ENCODE peak calls at places on chromosomes 11 and 22, in seven cellular contexts. One of them, this sample, is unnamed.

GRCh38 chr22:45483918-45484499 is 18.7 kb upstream of the FBLN1 start:
- DNase-seq in non-pigmented ciliary epithelial cell: no peak
- DNase-seq in effector memory CD8-positive, alpha-beta T cell: no peak
- DNase-seq in GM23248: no peak
- DNase-seq in MCF 10A: no peak
- DNase-seq in NCI-H524: no peak
- DNase-seq in activated T-cell treated with anti-CD3 and anti-CD28 coated beads for 1 hour: no peak
- DNase-seq in this sample: no peak

GRCh38 chr11:112697371-112697770 is 263.8 kb upstream of the NCAM1 start:
- DNase-seq in non-pigmented ciliary epithelial cell: no peak
- DNase-seq in effector memory CD8-positive, alpha-beta T cell: no peak
- DNase-seq in GM23248: no peak
- DNase-seq in MCF 10A: no peak
- DNase-seq in NCI-H524: no peak
- DNase-seq in activated T-cell treated with anti-CD3 and anti-CD28 coated beads for 1 hour: no peak
- DNase-seq in this sample: no peak

GRCh38 chr11:73478737-73479347 is 102.6 kb downstream of the RELT start:
- DNase-seq in non-pigmented ciliary epithelial cell: no peak
- DNase-seq in effector memory CD8-positive, alpha-beta T cell: no peak
- DNase-seq in GM23248: peak
- DNase-seq in MCF 10A: peak
- DNase-seq in NCI-H524: peak
- DNase-seq in activated T-cell treated with anti-CD3 and anti-CD28 coated beads for 1 hour: no peak
- DNase-seq in this sample: no peak

GRCh38 chr11:12248330-12248729 is 129.0 kb upstream of the PARVA start:
- DNase-seq in non-pigmented ciliary epithelial cell: no peak
- DNase-seq in effector memory CD8-positive, alpha-beta T cell: no peak
- DNase-seq in GM23248: no peak
- DNase-seq in MCF 10A: no peak
- DNase-seq in NCI-H524: peak
- DNase-seq in activated T-cell treated with anti-CD3 and anti-CD28 coated beads for 1 hour: no peak
- DNase-seq in this sample: no peak

GRCh38 chr11:18171377-18172000 is 1.1 kb upstream of the MRGPRX4 start:
- DNase-seq in non-pigmented ciliary epithelial cell: no peak
- DNase-seq in effector memory CD8-positive, alpha-beta T cell: no peak
- DNase-seq in GM23248: peak
- DNase-seq in MCF 10A: peak
- DNase-seq in NCI-H524: peak
- DNase-seq in activated T-cell treated with anti-CD3 and anti-CD28 coated beads for 1 hour: no peak
- DNase-seq in this sample: no peak

GRCh38 chr11:84899134-84899533 is 728.0 kb downstream of the DLG2 start:
- DNase-seq in non-pigmented ciliary epithelial cell: no peak
- DNase-seq in effector memory CD8-positive, alpha-beta T cell: no peak
- DNase-seq in GM23248: peak
- DNase-seq in MCF 10A: no peak
- DNase-seq in NCI-H524: no peak
- DNase-seq in activated T-cell treated with anti-CD3 and anti-CD28 coated beads for 1 hour: no peak
- DNase-seq in this sample: no peak

GRCh38 chr11:95050595-95051202 is 1.5 kb downstream of the KDM4F start:
- DNase-seq in non-pigmented ciliary epithelial cell: no peak
- DNase-seq in effector memory CD8-positive, alpha-beta T cell: no peak
- DNase-seq in GM23248: no peak
- DNase-seq in MCF 10A: no peak
- DNase-seq in NCI-H524: no peak
- DNase-seq in activated T-cell treated with anti-CD3 and anti-CD28 coated beads for 1 hour: no peak
- DNase-seq in this sample: no peak

GRCh38 chr11:97615541-97615940 is 1225.7 kb downstream of the JRKL start:
- DNase-seq in non-pigmented ciliary epithelial cell: no peak
- DNase-seq in effector memory CD8-positive, alpha-beta T cell: no peak
- DNase-seq in GM23248: no peak
- DNase-seq in MCF 10A: no peak
- DNase-seq in NCI-H524: no peak
- DNase-seq in activated T-cell treated with anti-CD3 and anti-CD28 coated beads for 1 hour: no peak
- DNase-seq in this sample: no peak

GRCh38 chr11:123056835-123057491 is 5.0 kb downstream of the HSPA8 start:
- DNase-seq in non-pigmented ciliary epithelial cell: no peak
- DNase-seq in effector memory CD8-positive, alpha-beta T cell: no peak
- DNase-seq in GM23248: no peak
- DNase-seq in MCF 10A: no peak
- DNase-seq in NCI-H524: peak
- DNase-seq in activated T-cell treated with anti-CD3 and anti-CD28 coated beads for 1 hour: no peak
- DNase-seq in this sample: no peak

GRCh38 chr11:57482782-57483569 is 22.6 kb downstream of the RTN4RL2 start:
- DNase-seq in non-pigmented ciliary epithelial cell: no peak
- DNase-seq in effector memory CD8-positive, alpha-beta T cell: peak
- DNase-seq in GM23248: peak
- DNase-seq in MCF 10A: no peak
- DNase-seq in NCI-H524: peak
- DNase-seq in activated T-cell treated with anti-CD3 and anti-CD28 coated beads for 1 hour: peak
- DNase-seq in this sample: peak

GRCh38 chr11:102666331-102666957 is 39.1 kb downstream of the MMP27 start:
- DNase-seq in non-pigmented ciliary epithelial cell: peak
- DNase-seq in effector memory CD8-positive, alpha-beta T cell: no peak
- DNase-seq in GM23248: peak
- DNase-seq in MCF 10A: peak
- DNase-seq in NCI-H524: peak
- DNase-seq in activated T-cell treated with anti-CD3 and anti-CD28 coated beads for 1 hour: no peak
- DNase-seq in this sample: peak

GRCh38 chr22:17917490-17917983 is 106.8 kb downstream of the MICAL3 start:
- DNase-seq in non-pigmented ciliary epithelial cell: no peak
- DNase-seq in effector memory CD8-positive, alpha-beta T cell: no peak
- DNase-seq in GM23248: no peak
- DNase-seq in MCF 10A: no peak
- DNase-seq in NCI-H524: no peak
- DNase-seq in activated T-cell treated with anti-CD3 and anti-CD28 coated beads for 1 hour: no peak
- DNase-seq in this sample: no peak

GRCh38 chr11:27392715-27393114 is 29.7 kb upstream of the CCDC34 start:
- DNase-seq in non-pigmented ciliary epithelial cell: peak
- DNase-seq in effector memory CD8-positive, alpha-beta T cell: no peak
- DNase-seq in GM23248: peak
- DNase-seq in MCF 10A: peak
- DNase-seq in NCI-H524: no peak
- DNase-seq in activated T-cell treated with anti-CD3 and anti-CD28 coated beads for 1 hour: no peak
- DNase-seq in this sample: no peak

GRCh38 chr22:33921576-33922181 is 1.4 kb upstream of the LARGE1 start:
- DNase-seq in non-pigmented ciliary epithelial cell: no peak
- DNase-seq in effector memory CD8-positive, alpha-beta T cell: no peak
- DNase-seq in GM23248: peak
- DNase-seq in MCF 10A: peak
- DNase-seq in NCI-H524: peak
- DNase-seq in activated T-cell treated with anti-CD3 and anti-CD28 coated beads for 1 hour: no peak
- DNase-seq in this sample: no peak

GRCh38 chr22:48236261-48236660 is 1473.8 kb downstream of the TBC1D22A start:
- DNase-seq in non-pigmented ciliary epithelial cell: no peak
- DNase-seq in effector memory CD8-positive, alpha-beta T cell: no peak
- DNase-seq in GM23248: no peak
- DNase-seq in MCF 10A: no peak
- DNase-seq in NCI-H524: no peak
- DNase-seq in activated T-cell treated with anti-CD3 and anti-CD28 coated beads for 1 hour: no peak
- DNase-seq in this sample: no peak

GRCh38 chr11:43578346-43579170 is 102.0 kb upstream of the HSD17B12 start:
- DNase-seq in non-pigmented ciliary epithelial cell: peak
- DNase-seq in effector memory CD8-positive, alpha-beta T cell: no peak
- DNase-seq in GM23248: peak
- DNase-seq in MCF 10A: no peak
- DNase-seq in NCI-H524: peak
- DNase-seq in activated T-cell treated with anti-CD3 and anti-CD28 coated beads for 1 hour: no peak
- DNase-seq in this sample: no peak

GRCh38 chr11:105000167-105000566 is 22.8 kb downstream of the CASP5 start:
- DNase-seq in non-pigmented ciliary epithelial cell: no peak
- DNase-seq in effector memory CD8-positive, alpha-beta T cell: no peak
- DNase-seq in GM23248: peak
- DNase-seq in MCF 10A: no peak
- DNase-seq in NCI-H524: peak
- DNase-seq in activated T-cell treated with anti-CD3 and anti-CD28 coated beads for 1 hour: no peak
- DNase-seq in this sample: no peak

GRCh38 chr11:131025020-131025419 is 108.7 kb upstream of the SNX19 start:
- DNase-seq in non-pigmented ciliary epithelial cell: peak
- DNase-seq in effector memory CD8-positive, alpha-beta T cell: no peak
- DNase-seq in GM23248: peak
- DNase-seq in MCF 10A: peak
- DNase-seq in NCI-H524: peak
- DNase-seq in activated T-cell treated with anti-CD3 and anti-CD28 coated beads for 1 hour: no peak
- DNase-seq in this sample: no peak

GRCh38 chr22:41532908-41533825 is 11.1 kb downstream of the POLR3H start:
- DNase-seq in non-pigmented ciliary epithelial cell: no peak
- DNase-seq in effector memory CD8-positive, alpha-beta T cell: peak
- DNase-seq in GM23248: peak
- DNase-seq in MCF 10A: peak
- DNase-seq in NCI-H524: peak
- DNase-seq in activated T-cell treated with anti-CD3 and anti-CD28 coated beads for 1 hour: peak
- DNase-seq in this sample: peak

GRCh38 chr22:21010426-21011113 is 4.4 kb upstream of the P2RX6 start:
- DNase-seq in non-pigmented ciliary epithelial cell: no peak
- DNase-seq in effector memory CD8-positive, alpha-beta T cell: no peak
- DNase-seq in GM23248: no peak
- DNase-seq in MCF 10A: no peak
- DNase-seq in NCI-H524: no peak
- DNase-seq in activated T-cell treated with anti-CD3 and anti-CD28 coated beads for 1 hour: no peak
- DNase-seq in this sample: no peak

GRCh38 chr22:34567367-34567766 is 498.6 kb upstream of the ISX start:
- DNase-seq in non-pigmented ciliary epithelial cell: no peak
- DNase-seq in effector memory CD8-positive, alpha-beta T cell: no peak
- DNase-seq in GM23248: no peak
- DNase-seq in MCF 10A: no peak
- DNase-seq in NCI-H524: no peak
- DNase-seq in activated T-cell treated with anti-CD3 and anti-CD28 coated beads for 1 hour: no peak
- DNase-seq in this sample: no peak

GRCh38 chr22:30422481-30423295 is 2.9 kb upstream of the MTFP1 start:
- DNase-seq in non-pigmented ciliary epithelial cell: peak
- DNase-seq in effector memory CD8-positive, alpha-beta T cell: no peak
- DNase-seq in GM23248: peak
- DNase-seq in MCF 10A: peak
- DNase-seq in NCI-H524: no peak
- DNase-seq in activated T-cell treated with anti-CD3 and anti-CD28 coated beads for 1 hour: no peak
- DNase-seq in this sample: no peak

GRCh38 chr11:46315033-46315738 is 32.1 kb upstream of the DGKZ start:
- DNase-seq in non-pigmented ciliary epithelial cell: no peak
- DNase-seq in effector memory CD8-positive, alpha-beta T cell: peak
- DNase-seq in GM23248: peak
- DNase-seq in MCF 10A: peak
- DNase-seq in NCI-H524: peak
- DNase-seq in activated T-cell treated with anti-CD3 and anti-CD28 coated beads for 1 hour: peak
- DNase-seq in this sample: peak

GRCh38 chr11:120714448-120714847 is 202.9 kb downstream of the GRIK4 start:
- DNase-seq in non-pigmented ciliary epithelial cell: no peak
- DNase-seq in effector memory CD8-positive, alpha-beta T cell: no peak
- DNase-seq in GM23248: peak
- DNase-seq in MCF 10A: no peak
- DNase-seq in NCI-H524: no peak
- DNase-seq in activated T-cell treated with anti-CD3 and anti-CD28 coated beads for 1 hour: no peak
- DNase-seq in this sample: no peak

GRCh38 chr11:126834149-126834548 is 166.4 kb downstream of the KIRREL3 start:
- DNase-seq in non-pigmented ciliary epithelial cell: peak
- DNase-seq in effector memory CD8-positive, alpha-beta T cell: no peak
- DNase-seq in GM23248: peak
- DNase-seq in MCF 10A: no peak
- DNase-seq in NCI-H524: no peak
- DNase-seq in activated T-cell treated with anti-CD3 and anti-CD28 coated beads for 1 hour: no peak
- DNase-seq in this sample: no peak

GRCh38 chr11:83836883-83837654 is 550.9 kb upstream of the CCDC90B start:
- DNase-seq in non-pigmented ciliary epithelial cell: no peak
- DNase-seq in effector memory CD8-positive, alpha-beta T cell: no peak
- DNase-seq in GM23248: peak
- DNase-seq in MCF 10A: peak
- DNase-seq in NCI-H524: peak
- DNase-seq in activated T-cell treated with anti-CD3 and anti-CD28 coated beads for 1 hour: no peak
- DNase-seq in this sample: no peak

GRCh38 chr11:67302571-67303131 is 679 bp upstream of the SSH3 start:
- DNase-seq in non-pigmented ciliary epithelial cell: no peak
- DNase-seq in effector memory CD8-positive, alpha-beta T cell: no peak
- DNase-seq in GM23248: peak
- DNase-seq in MCF 10A: peak
- DNase-seq in NCI-H524: no peak
- DNase-seq in activated T-cell treated with anti-CD3 and anti-CD28 coated beads for 1 hour: no peak
- DNase-seq in this sample: no peak

GRCh38 chr11:116199182-116199581 is 573.6 kb downstream of the BUD13 start:
- DNase-seq in non-pigmented ciliary epithelial cell: no peak
- DNase-seq in effector memory CD8-positive, alpha-beta T cell: no peak
- DNase-seq in GM23248: no peak
- DNase-seq in MCF 10A: no peak
- DNase-seq in NCI-H524: peak
- DNase-seq in activated T-cell treated with anti-CD3 and anti-CD28 coated beads for 1 hour: no peak
- DNase-seq in this sample: no peak

GRCh38 chr11:120209750-120210650 is 832 bp upstream of the OAF start:
- DNase-seq in non-pigmented ciliary epithelial cell: no peak
- DNase-seq in effector memory CD8-positive, alpha-beta T cell: no peak
- DNase-seq in GM23248: peak
- DNase-seq in MCF 10A: no peak
- DNase-seq in NCI-H524: peak
- DNase-seq in activated T-cell treated with anti-CD3 and anti-CD28 coated beads for 1 hour: no peak
- DNase-seq in this sample: no peak

GRCh38 chr11:76698321-76699043 is 27.9 kb upstream of the LRRC32 start:
- DNase-seq in non-pigmented ciliary epithelial cell: no peak
- DNase-seq in effector memory CD8-positive, alpha-beta T cell: no peak
- DNase-seq in GM23248: peak
- DNase-seq in MCF 10A: no peak
- DNase-seq in NCI-H524: peak
- DNase-seq in activated T-cell treated with anti-CD3 and anti-CD28 coated beads for 1 hour: no peak
- DNase-seq in this sample: no peak

GRCh38 chr11:1458340-1459218 is 28.0 kb downstream of the MOB2 start:
- DNase-seq in non-pigmented ciliary epithelial cell: no peak
- DNase-seq in effector memory CD8-positive, alpha-beta T cell: no peak
- DNase-seq in GM23248: peak
- DNase-seq in MCF 10A: peak
- DNase-seq in NCI-H524: no peak
- DNase-seq in activated T-cell treated with anti-CD3 and anti-CD28 coated beads for 1 hour: no peak
- DNase-seq in this sample: no peak

GRCh38 chr22:46083383-46084350 is 66.7 kb upstream of the PPARA start:
- DNase-seq in non-pigmented ciliary epithelial cell: no peak
- DNase-seq in effector memory CD8-positive, alpha-beta T cell: no peak
- DNase-seq in GM23248: peak
- DNase-seq in MCF 10A: no peak
- DNase-seq in NCI-H524: no peak
- DNase-seq in activated T-cell treated with anti-CD3 and anti-CD28 coated beads for 1 hour: no peak
- DNase-seq in this sample: no peak

GRCh38 chr11:112159098-112159761 is 4.7 kb downstream of the IL18 start:
- DNase-seq in non-pigmented ciliary epithelial cell: no peak
- DNase-seq in effector memory CD8-positive, alpha-beta T cell: no peak
- DNase-seq in GM23248: no peak
- DNase-seq in MCF 10A: peak
- DNase-seq in NCI-H524: no peak
- DNase-seq in activated T-cell treated with anti-CD3 and anti-CD28 coated beads for 1 hour: no peak
- DNase-seq in this sample: no peak

GRCh38 chr11:35563413-35564245 is 38.2 kb upstream of the PAMR1 start:
- DNase-seq in non-pigmented ciliary epithelial cell: no peak
- DNase-seq in effector memory CD8-positive, alpha-beta T cell: no peak
- DNase-seq in GM23248: peak
- DNase-seq in MCF 10A: no peak
- DNase-seq in NCI-H524: no peak
- DNase-seq in activated T-cell treated with anti-CD3 and anti-CD28 coated beads for 1 hour: no peak
- DNase-seq in this sample: no peak

GRCh38 chr11:114610984-114611944 is 15.7 kb upstream of the NXPE4 start:
- DNase-seq in non-pigmented ciliary epithelial cell: no peak
- DNase-seq in effector memory CD8-positive, alpha-beta T cell: no peak
- DNase-seq in GM23248: peak
- DNase-seq in MCF 10A: no peak
- DNase-seq in NCI-H524: no peak
- DNase-seq in activated T-cell treated with anti-CD3 and anti-CD28 coated beads for 1 hour: no peak
- DNase-seq in this sample: no peak

This sample was measured in T follicular helper cell.